ENCODE peak calls at places on chromosome 12, in six cellular contexts. D is lower leg skin, T is cardiac fibroblast, P is MM.1S, E is GM23338, Q is RWPE2. I is an unnamed sample.

GRCh38 chr12:103807561-103808238 is 33.3 kb downstream of the NT5DC3 start:
- DNase-seq in E (no peak), P (no peak), Q (no peak), T (no peak), D (no peak), I (no peak)

GRCh38 chr12:131555866-131556265 is 155.0 kb upstream of the SFSWAP start:
- DNase-seq in E (no peak), D (no peak), T (no peak), Q (no peak), P (no peak), I (no peak)

GRCh38 chr12:64723630-64724029 is 35.6 kb downstream of the GNS start:
- DNase-seq in T (no peak), Q (no peak), P (no peak), E (no peak), D (no peak), I (no peak)

GRCh38 chr12:4979737-4980136 is 63.9 kb upstream of the KCNA5 start:
- DNase-seq in P (no peak), T (no peak), Q (no peak), D (no peak), E (no peak), I (no peak)

GRCh38 chr12:131894981-131895639 is 688 bp downstream of the ULK1 start:
- DNase-seq in T (peak), Q (no peak), P (no peak), E (no peak), D (no peak), I (no peak)

GRCh38 chr12:118025168-118025567 is 8.7 kb downstream of the RFC5 start:
- DNase-seq in Q (no peak), T (no peak), D (no peak), P (no peak), E (no peak), I (no peak)

GRCh38 chr12:41188058-41188840 is at the start of gene PDZRN4:
- DNase-seq in P (no peak), E (peak), T (no peak), D (no peak), Q (no peak), I (no peak)

GRCh38 chr12:105204916-105205315 is 31.1 kb downstream of the APPL2 start:
- DNase-seq in E (no peak), P (no peak), T (peak), Q (no peak), D (no peak), I (no peak)

GRCh38 chr12:130601327-130601726 is 114.8 kb downstream of the RIMBP2 start:
- DNase-seq in P (no peak), T (no peak), Q (no peak), E (no peak), D (no peak), I (no peak)

GRCh38 chr12:109758406-109759075 is 44.9 kb downstream of the FAM222A start:
- DNase-seq in D (no peak), E (no peak), Q (peak), P (no peak), T (no peak), I (no peak)

GRCh38 chr12:116076399-116076798 is 201.1 kb downstream of the MED13L start:
- DNase-seq in T (peak), E (no peak), Q (no peak), D (no peak), P (no peak), I (no peak)

GRCh38 chr12:29164477-29165163 is 15.5 kb downstream of the FAR2 start:
- DNase-seq in D (no peak), E (no peak), T (peak), P (peak), Q (no peak), I (no peak)

GRCh38 chr12:25578739-25579138 is 25.7 kb upstream of the LMNTD1 start:
- DNase-seq in E (no peak), T (no peak), Q (no peak), P (no peak), D (no peak), I (no peak)

GRCh38 chr12:27284751-27285150 is 40.7 kb downstream of the STK38L start:
- DNase-seq in E (no peak), Q (no peak), P (no peak), D (no peak), T (peak), I (no peak)

GRCh38 chr12:11795192-11795909 is 145.9 kb downstream of the ETV6 start:
- DNase-seq in E (no peak), D (no peak), T (no peak), P (no peak), Q (no peak), I (no peak)

GRCh38 chr12:11793896-11794295 is 144.4 kb downstream of the ETV6 start:
- DNase-seq in P (no peak), T (peak), Q (no peak), E (no peak), D (no peak), I (no peak)

GRCh38 chr12:11794751-11795150 is 145.3 kb downstream of the ETV6 start:
- DNase-seq in E (no peak), Q (no peak), D (no peak), T (no peak), P (no peak), I (no peak)

GRCh38 chr12:11795910-11796459 is 146.5 kb downstream of the ETV6 start:
- DNase-seq in D (no peak), P (no peak), Q (no peak), T (peak), E (peak), I (no peak)

GRCh38 chr12:11794311-11794710 is 144.8 kb downstream of the ETV6 start:
- DNase-seq in E (no peak), T (no peak), Q (no peak), D (no peak), P (no peak), I (no peak)
- H3K4me3 ChIP-seq in E (no peak), T (no peak), Q (no peak), D (no peak), P (no peak), I (peak)

GRCh38 chr12:120119395-120119973 is 2.9 kb upstream of the RAB35 start:
- DNase-seq in T (peak), Q (no peak), E (no peak), D (no peak), P (peak), I (no peak)

GRCh38 chr12:120118710-120119097 is 2.2 kb upstream of the RAB35 start:
- DNase-seq in D (no peak), Q (no peak), E (no peak), P (no peak), T (peak), I (no peak)

GRCh38 chr12:120121766-120122293 is 5.3 kb upstream of the RAB35 start:
- DNase-seq in E (no peak), Q (no peak), D (no peak), P (peak), T (no peak), I (no peak)

GRCh38 chr12:120117961-120118709 is 1.6 kb upstream of the RAB35 start:
- DNase-seq in Q (no peak), D (no peak), P (no peak), T (peak), E (peak), I (no peak)

DNA sequence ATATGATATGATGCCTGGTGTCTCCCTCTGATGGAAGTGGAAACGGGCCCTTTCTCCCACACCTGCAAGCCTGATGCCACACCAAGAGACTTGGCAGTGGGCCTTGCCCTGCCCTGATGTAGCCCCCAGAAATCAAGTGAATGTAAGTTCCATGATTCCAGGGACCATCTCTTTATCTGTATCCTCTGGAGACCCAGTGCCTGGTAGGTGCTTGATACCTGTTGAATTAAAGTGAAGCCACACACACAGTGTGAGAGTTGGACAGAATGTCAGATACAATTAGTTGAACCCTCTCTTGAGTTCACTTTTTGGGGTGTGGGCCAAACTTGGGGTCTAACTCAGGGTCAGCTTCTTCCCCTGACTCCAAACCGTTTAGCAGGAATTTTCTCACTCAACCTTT is 4.8 kb upstream of the RAB35 start:
- DNase-seq in E (no peak), T (no peak), P (no peak), D (no peak), Q (no peak), I (no peak)
- H3K4me3 ChIP-seq in E (no peak), T (no peak), P (peak), D (no peak), Q (no peak), I (no peak)

GRCh38 chr12:93592641-93593396 is 20.3 kb downstream of the SOCS2 start:
- DNase-seq in E (no peak), D (no peak), P (no peak), T (peak), Q (no peak), I (no peak)
- H3K4me3 ChIP-seq in E (no peak), D (no peak), P (no peak), T (no peak), Q (no peak), I (no peak)

DNA sequence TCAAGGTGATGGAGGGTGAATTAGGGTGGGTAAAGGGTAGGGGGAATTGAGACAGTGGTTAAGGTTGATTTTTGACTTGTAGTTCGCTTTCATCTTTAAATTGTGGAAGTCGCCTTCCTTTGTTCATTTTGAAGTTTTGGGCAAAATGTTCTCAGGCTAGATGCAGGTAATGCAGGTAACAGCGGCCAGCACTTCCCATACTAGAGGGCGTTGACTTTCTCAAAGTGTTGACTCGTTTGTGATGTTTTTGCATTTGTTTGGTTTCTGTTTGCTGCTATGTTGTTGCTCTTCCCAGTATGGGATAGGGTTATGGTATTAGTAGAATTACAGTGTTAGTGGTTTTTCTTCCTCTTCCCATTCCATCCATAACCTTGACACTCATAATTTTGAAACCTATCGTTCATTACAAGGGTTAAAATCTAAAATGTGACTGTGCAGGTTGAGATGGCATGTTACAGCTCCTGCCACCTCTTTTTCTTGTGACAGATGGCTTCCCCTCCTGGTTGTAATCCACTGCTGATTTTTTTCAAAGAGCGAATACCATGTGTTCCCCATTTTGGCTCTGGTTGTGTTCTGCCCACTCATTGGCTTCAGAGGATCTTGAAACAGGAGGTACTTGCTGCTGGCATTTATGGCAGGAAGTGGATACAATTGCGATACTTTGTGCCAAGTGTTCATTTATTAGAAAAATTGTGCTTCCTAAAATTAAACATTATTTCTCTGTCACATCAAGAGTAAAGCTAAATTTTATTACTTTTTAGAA is 57.1 kb downstream of the ERC1 start:
- DNase-seq in T (no peak), P (no peak), E (peak), D (no peak), Q (no peak), I (no peak)
- H3K4me3 ChIP-seq in T (no peak), P (no peak), E (no peak), D (no peak), Q (no peak), I (no peak)

GRCh38 chr12:57763881-57764661 is 2.8 kb downstream of the CYP27B1 start:
- DNase-seq in D (no peak), P (no peak), Q (no peak), E (no peak), T (no peak), I (no peak)

GRCh38 chr12:57765698-57766463 is 997 bp downstream of the CYP27B1 start:
- DNase-seq in P (no peak), T (no peak), Q (no peak), E (peak), D (no peak), I (no peak)

GRCh38 chr12:57764662-57765002 is 2.2 kb downstream of the CYP27B1 start:
- DNase-seq in Q (no peak), P (no peak), E (peak), T (no peak), D (no peak), I (no peak)

GRCh38 chr12:57766464-57767311 is at the start of gene CYP27B1:
- DNase-seq in Q (peak), P (no peak), D (no peak), T (peak), E (peak), I (no peak)

GRCh38 chr12:57765003-57765697 is 1.7 kb downstream of the CYP27B1 start:
- DNase-seq in D (no peak), Q (peak), T (peak), E (peak), P (peak), I (no peak)
- H3K4me3 ChIP-seq in D (peak), Q (peak), T (peak), E (peak), P (peak), I (peak)

GRCh38 chr12:124513297-124513867 is 54.0 kb downstream of the NCOR2 start:
- DNase-seq in P (no peak), D (no peak), T (peak), Q (no peak), E (peak), I (no peak)
- H3K4me3 ChIP-seq in P (no peak), D (no peak), T (no peak), Q (no peak), E (peak), I (no peak)

GRCh38 chr12:31749024-31749704 is 20.3 kb upstream of the AMN1 start:
- DNase-seq in Q (peak), T (peak), D (peak), E (peak), P (peak), I (no peak)
- H3K4me3 ChIP-seq in Q (no peak), T (no peak), D (no peak), E (no peak), P (no peak), I (no peak)

GRCh38 chr12:122684297-122684696 is 18.9 kb downstream of the HCAR2 start:
- DNase-seq in Q (no peak), E (no peak), D (no peak), P (no peak), T (no peak), I (no peak)
- H3K4me3 ChIP-seq in Q (no peak), E (no peak), D (no peak), P (no peak), T (no peak), I (no peak)

DNA sequence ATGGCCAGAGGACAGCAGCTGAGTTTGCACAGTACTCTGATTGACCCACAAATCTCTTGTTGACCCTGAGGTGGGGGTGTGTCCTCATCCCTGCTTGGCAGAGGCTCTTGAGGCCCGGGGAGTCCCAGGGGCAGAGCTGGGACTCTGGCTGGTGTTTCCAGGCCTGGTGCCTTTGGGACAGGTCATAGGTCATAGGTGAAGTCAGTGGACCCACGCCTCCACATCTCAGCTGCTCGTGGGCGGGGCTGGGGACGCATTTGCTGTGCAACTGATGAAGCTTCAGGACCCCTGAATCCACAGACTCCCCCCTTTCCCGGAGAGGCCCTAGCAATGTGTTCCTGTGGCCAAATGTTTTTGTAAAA is 404 bp upstream of the CACNA2D4 start:
- DNase-seq in D (no peak), Q (no peak), P (no peak), T (no peak), E (no peak), I (no peak)
- H3K4me3 ChIP-seq in D (no peak), Q (no peak), P (no peak), T (no peak), E (no peak), I (peak)

GRCh38 chr12:108582509-108582908 is 15.4 kb downstream of the TMEM119 start:
- DNase-seq in D (no peak), Q (no peak), P (no peak), T (no peak), E (no peak), I (no peak)

GRCh38 chr12:108581311-108582227 is 16.3 kb downstream of the TMEM119 start:
- DNase-seq in D (no peak), T (no peak), Q (no peak), E (no peak), P (no peak), I (no peak)

GRCh38 chr12:108584456-108585065 is 13.3 kb downstream of the TMEM119 start:
- DNase-seq in P (no peak), Q (no peak), D (no peak), T (no peak), E (no peak), I (no peak)

GRCh38 chr12:108583971-108584370 is 13.9 kb downstream of the TMEM119 start:
- DNase-seq in T (no peak), P (no peak), D (no peak), Q (no peak), E (no peak), I (no peak)

GRCh38 chr12:108582981-108583770 is 14.7 kb downstream of the TMEM119 start:
- DNase-seq in E (no peak), P (no peak), D (no peak), Q (no peak), T (no peak), I (no peak)
- H3K4me3 ChIP-seq in E (no peak), P (no peak), D (no peak), Q (no peak), T (no peak), I (no peak)

I was measured in esophagus squamous epithelium.